ENCODE peak calls at places on chromosomes 4 and X, in ten cellular contexts. B, N, U, V, P, Q, X, Y, C and E are unnamed samples.

GRCh38 chr4:54513231-54513630 is 144.5 kb upstream of the KIT start:
- DNase-seq in B (peak), N (no peak), U (no peak), V (peak), P (no peak), Q (no peak), X (no peak), Y (no peak), C (no peak), E (no peak)

GRCh38 chrX:137999542-137999941 is 433.6 kb downstream of the ZIC3 start:
- DNase-seq in B (no peak), N (no peak), U (no peak), V (no peak), P (no peak), Q (no peak), X (no peak), Y (no peak), C (no peak), E (no peak)

GRCh38 chr4:186592961-186593586 is 37.7 kb upstream of the MTNR1A start:
- DNase-seq in B (no peak), N (no peak), U (no peak), V (no peak), P (no peak), Q (no peak), X (no peak), Y (no peak), C (no peak), E (no peak)

GRCh38 chr4:12924253-12924652 is 559.9 kb downstream of the RAB28 start:
- DNase-seq in B (no peak), N (no peak), U (no peak), V (no peak), P (no peak), Q (no peak), X (no peak), Y (no peak), C (no peak), E (no peak)

GRCh38 chr4:25020240-25020639 is 10.5 kb downstream of the LGI2 start:
- DNase-seq in B (no peak), N (no peak), U (no peak), V (no peak), P (no peak), Q (no peak), X (no peak), Y (no peak), C (no peak), E (no peak)

GRCh38 chrX:134753185-134754008 is 95.1 kb upstream of the PLAC1 start:
- DNase-seq in B (peak), N (no peak), U (no peak), V (no peak), P (no peak), Q (no peak), X (no peak), Y (no peak), C (no peak), E (peak)

GRCh38 chrX:20620301-20620700 is 353.6 kb upstream of the RPS6KA3 start:
- DNase-seq in B (no peak), N (no peak), U (no peak), V (no peak), P (no peak), Q (no peak), X (no peak), Y (no peak), C (no peak), E (no peak)

GRCh38 chr4:120922390-120923200 is at the start of gene PRDM5:
- DNase-seq in B (peak), N (peak), U (peak), V (peak), P (peak), Q (peak), X (no peak), Y (peak), C (peak), E (no peak)

GRCh38 chr4:7103599-7104365 is 35.9 kb upstream of the GRPEL1 start:
- DNase-seq in B (peak), N (peak), U (no peak), V (peak), P (peak), Q (no peak), X (no peak), Y (no peak), C (no peak), E (no peak)

GRCh38 chrX:112211459-112211858 is 128.9 kb upstream of the TRPC5 start:
- DNase-seq in B (peak), N (no peak), U (no peak), V (no peak), P (no peak), Q (no peak), X (no peak), Y (no peak), C (no peak), E (no peak)

GRCh38 chr4:57158762-57159161 is 48.6 kb upstream of the IGFBP7 start:
- DNase-seq in B (no peak), N (no peak), U (no peak), V (no peak), P (no peak), Q (no peak), X (no peak), Y (no peak), C (no peak), E (no peak)

GRCh38 chr4:3519468-3520264 is 12.6 kb downstream of the LRPAP1 start:
- DNase-seq in B (no peak), N (no peak), U (peak), V (no peak), P (no peak), Q (no peak), X (no peak), Y (peak), C (no peak), E (no peak)

GRCh38 chr4:112082954-112083586 is 62.2 kb upstream of the FAM241A start:
- DNase-seq in B (peak), N (no peak), U (no peak), V (no peak), P (no peak), Q (no peak), X (no peak), Y (no peak), C (no peak), E (no peak)

GRCh38 chr4:95155759-95156451 is 392.9 kb downstream of the UNC5C start:
- DNase-seq in B (peak), N (no peak), U (no peak), V (no peak), P (no peak), Q (no peak), X (no peak), Y (no peak), C (no peak), E (peak)

GRCh38 chrX:108299101-108299591 is 139.1 kb downstream of the COL4A6 start:
- DNase-seq in B (peak), N (no peak), U (no peak), V (no peak), P (no peak), Q (no peak), X (no peak), Y (no peak), C (no peak), E (no peak)

GRCh38 chr4:184282895-184283654 is 65.4 kb upstream of the ENPP6 start:
- DNase-seq in B (no peak), N (no peak), U (no peak), V (no peak), P (no peak), Q (no peak), X (no peak), Y (no peak), C (no peak), E (no peak)

GRCh38 chr4:151841107-151841506 is 80.3 kb upstream of the GATB start:
- DNase-seq in B (no peak), N (no peak), U (no peak), V (no peak), P (no peak), Q (no peak), X (no peak), Y (no peak), C (no peak), E (no peak)

GRCh38 chr4:177301127-177301639 is 8.5 kb upstream of the NEIL3 start:
- DNase-seq in B (no peak), N (no peak), U (no peak), V (no peak), P (no peak), Q (no peak), X (no peak), Y (no peak), C (no peak), E (no peak)

GRCh38 chr4:32841217-32841616 is 2121.0 kb downstream of the PCDH7 start:
- DNase-seq in B (no peak), N (no peak), U (no peak), V (no peak), P (no peak), Q (no peak), X (no peak), Y (no peak), C (no peak), E (no peak)